ENCODE peak calls at places on chromosome 11, in eight cellular contexts. One of them, this sample, is unnamed.

GRCh38 chr11:11701070-11701469 is 79.3 kb upstream of the GALNT18 start:
- DNase-seq in stromal cell of bone marrow: peak; percentile 48
- DNase-seq in AG09319: no peak
- DNase-seq in DMS153: no peak
- DNase-seq in AG08395: peak; percentile 80
- DNase-seq in GM10248: no peak
- DNase-seq in transverse colon: no peak
- DNase-seq in stimulated activated CD8-positive, alpha-beta memory T cell treated with anti-CD3 and anti-CD28 coated beads, Interleukin-15, amount 100 ng/mL, for 48 hours: no peak
- DNase-seq in this sample: no peak

GRCh38 chr11:124865181-124865901 is at the start of gene ROBO3:
- DNase-seq in stimulated activated CD8-positive, alpha-beta memory T cell treated with anti-CD3 and anti-CD28 coated beads, Interleukin-15, amount 100 ng/mL, for 48 hours: no peak
- DNase-seq in AG08395: no peak
- DNase-seq in AG09319: no peak
- DNase-seq in DMS153: no peak
- DNase-seq in GM10248: no peak
- DNase-seq in stromal cell of bone marrow: no peak
- DNase-seq in transverse colon: no peak
- DNase-seq in this sample: no peak

GRCh38 chr11:68659158-68659921 is 25.0 kb upstream of the GAL start:
- DNase-seq in AG09319: peak; percentile 93
- DNase-seq in stimulated activated CD8-positive, alpha-beta memory T cell treated with anti-CD3 and anti-CD28 coated beads, Interleukin-15, amount 100 ng/mL, for 48 hours: no peak
- DNase-seq in AG08395: peak; percentile 97
- DNase-seq in DMS153: peak; percentile 68
- DNase-seq in transverse colon: peak; percentile 14
- DNase-seq in GM10248: no peak
- DNase-seq in stromal cell of bone marrow: peak; percentile 98
- DNase-seq in this sample: peak; percentile 98

GRCh38 chr11:43577566-43578264 is 102.8 kb upstream of the HSD17B12 start:
- DNase-seq in stimulated activated CD8-positive, alpha-beta memory T cell treated with anti-CD3 and anti-CD28 coated beads, Interleukin-15, amount 100 ng/mL, for 48 hours: no peak
- DNase-seq in AG08395: no peak
- DNase-seq in DMS153: no peak
- DNase-seq in AG09319: no peak
- DNase-seq in stromal cell of bone marrow: no peak
- DNase-seq in GM10248: no peak
- DNase-seq in transverse colon: no peak
- DNase-seq in this sample: no peak

GRCh38 chr11:133844217-133844616 is 1.1 kb downstream of the SPATA19 start:
- DNase-seq in transverse colon: no peak
- DNase-seq in AG08395: no peak
- DNase-seq in AG09319: no peak
- DNase-seq in DMS153: no peak
- DNase-seq in GM10248: no peak
- DNase-seq in stromal cell of bone marrow: no peak
- DNase-seq in stimulated activated CD8-positive, alpha-beta memory T cell treated with anti-CD3 and anti-CD28 coated beads, Interleukin-15, amount 100 ng/mL, for 48 hours: no peak
- DNase-seq in this sample: no peak

GRCh38 chr11:72239296-72239848 is 4.6 kb downstream of the PHOX2A start:
- DNase-seq in GM10248: peak; percentile 71
- DNase-seq in AG09319: no peak
- DNase-seq in stromal cell of bone marrow: no peak
- DNase-seq in transverse colon: peak; percentile 61
- DNase-seq in stimulated activated CD8-positive, alpha-beta memory T cell treated with anti-CD3 and anti-CD28 coated beads, Interleukin-15, amount 100 ng/mL, for 48 hours: no peak
- DNase-seq in DMS153: peak; percentile 59
- DNase-seq in AG08395: peak; percentile 75
- DNase-seq in this sample: no peak

GRCh38 chr11:27011560-27012253 is 17.8 kb downstream of the FIBIN start:
- DNase-seq in AG08395: no peak
- DNase-seq in AG09319: no peak
- DNase-seq in transverse colon: no peak
- DNase-seq in GM10248: no peak
- DNase-seq in stimulated activated CD8-positive, alpha-beta memory T cell treated with anti-CD3 and anti-CD28 coated beads, Interleukin-15, amount 100 ng/mL, for 48 hours: no peak
- DNase-seq in DMS153: no peak
- DNase-seq in stromal cell of bone marrow: no peak
- DNase-seq in this sample: no peak

GRCh38 chr11:10125522-10126133 is 168.4 kb downstream of the SBF2 start:
- DNase-seq in GM10248: no peak
- DNase-seq in AG09319: no peak
- DNase-seq in transverse colon: no peak
- DNase-seq in stimulated activated CD8-positive, alpha-beta memory T cell treated with anti-CD3 and anti-CD28 coated beads, Interleukin-15, amount 100 ng/mL, for 48 hours: no peak
- DNase-seq in AG08395: peak; percentile 21
- DNase-seq in stromal cell of bone marrow: peak; percentile 17
- DNase-seq in DMS153: no peak
- DNase-seq in this sample: no peak

GRCh38 chr11:83092488-83093384 is 21.0 kb upstream of the RAB30 start:
- DNase-seq in stimulated activated CD8-positive, alpha-beta memory T cell treated with anti-CD3 and anti-CD28 coated beads, Interleukin-15, amount 100 ng/mL, for 48 hours: no peak
- DNase-seq in AG08395: no peak
- DNase-seq in stromal cell of bone marrow: no peak
- DNase-seq in AG09319: no peak
- DNase-seq in transverse colon: peak; percentile 78
- DNase-seq in DMS153: peak; percentile 10
- DNase-seq in GM10248: no peak
- DNase-seq in this sample: no peak

GRCh38 chr11:45089251-45089650 is 57.2 kb upstream of the PRDM11 start:
- DNase-seq in DMS153: no peak
- DNase-seq in GM10248: no peak
- DNase-seq in AG09319: peak; percentile 95
- DNase-seq in stimulated activated CD8-positive, alpha-beta memory T cell treated with anti-CD3 and anti-CD28 coated beads, Interleukin-15, amount 100 ng/mL, for 48 hours: no peak
- DNase-seq in stromal cell of bone marrow: peak; percentile 98
- DNase-seq in transverse colon: peak; percentile 59
- DNase-seq in AG08395: peak; percentile 94
- DNase-seq in this sample: no peak

GRCh38 chr11:128506999-128507591 is 80.3 kb downstream of the ETS1 start:
- DNase-seq in AG08395: peak; percentile 88
- DNase-seq in stromal cell of bone marrow: peak; percentile 99
- DNase-seq in GM10248: no peak
- DNase-seq in DMS153: peak; percentile 62
- DNase-seq in transverse colon: peak; percentile 88
- DNase-seq in stimulated activated CD8-positive, alpha-beta memory T cell treated with anti-CD3 and anti-CD28 coated beads, Interleukin-15, amount 100 ng/mL, for 48 hours: no peak
- DNase-seq in AG09319: peak; percentile 92
- DNase-seq in this sample: no peak

GRCh38 chr11:2943711-2944118 is 14.5 kb upstream of the PHLDA2 start:
- DNase-seq in stimulated activated CD8-positive, alpha-beta memory T cell treated with anti-CD3 and anti-CD28 coated beads, Interleukin-15, amount 100 ng/mL, for 48 hours: no peak
- DNase-seq in stromal cell of bone marrow: no peak
- DNase-seq in AG09319: no peak
- DNase-seq in AG08395: no peak
- DNase-seq in transverse colon: peak; percentile 72
- DNase-seq in DMS153: peak; percentile 23
- DNase-seq in GM10248: no peak
- DNase-seq in this sample: no peak

GRCh38 chr11:75142714-75143419 is 8.0 kb upstream of the SLCO2B1 start:
- DNase-seq in stromal cell of bone marrow: peak; percentile 88
- DNase-seq in AG08395: peak; percentile 98
- DNase-seq in DMS153: peak; percentile 91
- DNase-seq in GM10248: peak; percentile 68
- DNase-seq in AG09319: peak; percentile 71
- DNase-seq in transverse colon: peak; percentile 70
- DNase-seq in stimulated activated CD8-positive, alpha-beta memory T cell treated with anti-CD3 and anti-CD28 coated beads, Interleukin-15, amount 100 ng/mL, for 48 hours: peak; percentile 69
- DNase-seq in this sample: peak; percentile 76